ENCODE peak calls at places on chromosomes 5 and 9, in four cellular contexts. E, N, O and A are unnamed samples.
A peak's percentile ranks its signal among the peaks of the same experiment; 100 is the strongest.

GRCh38 chr5:78318337-78318736 is 23.8 kb upstream of the AP3B1 start:
- DNase-seq in E (no peak), O (no peak), N (no peak), A (no peak)

GRCh38 chr9:33320568-33321261 is 30.4 kb downstream of the NFX1 start:
- DNase-seq in N (no peak), E (no peak), O (no peak), A (no peak)

GRCh38 chr5:119275873-119276214 is 80.0 kb upstream of the TNFAIP8 start:
- DNase-seq in N (peak; percentile 75), E (no peak), O (no peak), A (no peak)

GRCh38 chr9:20805766-20806165 is 121.7 kb downstream of the FOCAD start:
- DNase-seq in N (no peak), O (no peak), E (no peak), A (no peak)

GRCh38 chr5:59725393-59725768 is 168.1 kb downstream of the PDE4D start:
- DNase-seq in O (no peak), N (no peak), E (no peak), A (no peak)

GRCh38 chr5:10586008-10586407 is 22.1 kb downstream of the ANKRD33B start:
- DNase-seq in O (no peak), E (no peak), N (no peak), A (no peak)

GRCh38 chr5:140855772-140856674 is at the start of gene PCDHA10:
- DNase-seq in N (no peak), E (no peak), O (no peak), A (no peak)

GRCh38 chr5:39109616-39110015 is 35.4 kb upstream of the RICTOR start:
- DNase-seq in N (no peak), O (no peak), E (no peak), A (no peak)

GRCh38 chr5:9715891-9716335 is 85.8 kb upstream of the TAS2R1 start:
- DNase-seq in N (no peak), O (no peak), E (no peak), A (no peak)

GRCh38 chr5:149421834-149422233 is 42.7 kb upstream of the IL17B start:
- DNase-seq in E (no peak), N (no peak), O (no peak), A (no peak)
- TF ChIP-seq SPI1 in E (no peak), N (no peak), O (no peak), A (no peak)

DNA sequence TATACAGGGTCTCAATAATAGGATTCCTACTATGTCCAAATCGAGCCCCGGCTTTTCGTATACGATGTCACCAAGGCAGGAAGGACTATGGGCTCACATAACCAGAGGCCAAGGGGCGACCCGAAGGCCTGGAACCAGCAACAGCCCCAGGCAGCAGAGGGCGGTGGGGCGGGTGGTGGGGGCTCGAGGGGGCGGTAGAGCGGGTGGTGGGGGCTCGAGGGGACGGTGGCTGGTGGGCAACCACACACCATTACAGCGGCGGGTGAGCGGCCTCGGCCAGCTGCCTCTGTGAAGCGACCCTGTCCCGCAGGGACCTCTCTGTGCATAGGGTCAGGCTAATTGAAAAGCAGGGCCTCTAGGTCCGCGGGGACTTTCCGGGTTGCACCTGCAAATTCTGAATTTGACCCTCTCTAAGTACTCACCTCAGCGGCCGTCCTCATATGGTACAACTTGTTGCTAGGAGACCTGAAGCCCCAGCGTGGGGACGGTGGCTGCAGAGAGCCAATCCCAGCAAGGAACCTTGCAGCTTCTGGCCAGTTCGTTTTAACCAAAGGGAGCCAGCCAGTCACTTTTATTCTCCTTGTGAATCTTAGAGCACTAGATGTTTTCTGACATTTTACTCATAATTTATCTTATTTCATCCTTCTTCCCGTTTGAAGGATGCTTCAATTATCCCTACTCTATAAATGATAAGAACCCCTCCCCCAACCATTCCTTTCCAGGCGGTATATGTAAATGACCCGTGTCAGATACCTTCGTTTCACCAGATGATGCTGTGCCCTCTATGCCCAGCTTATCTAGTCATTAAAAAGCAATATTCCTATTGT is at the start of gene NME5:
- DNase-seq in E (peak; percentile 56), O (no peak), N (peak; percentile 5), A (peak; percentile 16)
- TF ChIP-seq SPI1 in E (no peak), O (no peak), N (no peak), A (no peak)

GRCh38 chr9:136022731-136023400 is 61.7 kb upstream of the UBAC1 start:
- DNase-seq in N (no peak), E (no peak), O (no peak), A (no peak)

GRCh38 chr9:136020671-136021070 is 59.5 kb upstream of the UBAC1 start:
- DNase-seq in O (no peak), E (no peak), N (no peak), A (no peak)

GRCh38 chr9:136021891-136022681 is 60.9 kb upstream of the UBAC1 start:
- DNase-seq in E (no peak), N (no peak), O (no peak), A (no peak)

GRCh38 chr9:136020206-136020605 is 59.0 kb upstream of the UBAC1 start:
- DNase-seq in E (no peak), N (no peak), O (no peak), A (no peak)

GRCh38 chr9:136021171-136021890 is 60.2 kb upstream of the UBAC1 start:
- DNase-seq in N (no peak), E (no peak), O (no peak), A (no peak)
- TF ChIP-seq SPI1 in N (no peak), E (no peak), O (no peak), A (no peak)

DNA sequence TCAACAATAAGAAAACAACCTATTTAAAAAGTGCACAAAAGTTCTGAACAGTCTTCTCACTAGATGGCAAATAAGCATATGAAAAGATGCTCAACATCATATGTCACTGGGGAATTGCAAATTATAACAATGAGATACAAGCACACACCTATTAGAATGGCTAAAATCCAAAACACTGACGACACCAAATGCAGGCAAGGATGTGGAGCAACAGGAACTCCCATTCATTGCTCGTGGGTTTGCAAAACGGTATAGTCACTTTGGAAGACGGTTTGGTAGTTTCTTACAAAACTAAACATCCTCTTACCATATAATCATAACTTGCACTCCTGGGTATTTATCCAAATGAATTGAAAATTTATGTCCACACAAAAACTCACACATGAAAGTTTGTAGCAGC is 100.9 kb upstream of the TBC1D2 start:
- DNase-seq in O (no peak), N (no peak), E (no peak), A (no peak)
- TF ChIP-seq SPI1 in O (no peak), N (no peak), E (no peak), A (no peak)

GRCh38 chr5:169742773-169743296 is 105.8 kb downstream of the DOCK2 start:
- DNase-seq in E (no peak), O (no peak), N (no peak), A (no peak)

GRCh38 chr5:169746147-169746694 is 109.1 kb downstream of the DOCK2 start:
- DNase-seq in N (peak; percentile 34), E (no peak), O (no peak), A (peak; percentile 89)

GRCh38 chr5:169748189-169748588 is 111.1 kb downstream of the DOCK2 start:
- DNase-seq in O (no peak), E (no peak), N (no peak), A (no peak)

GRCh38 chr5:169744336-169744735 is 107.3 kb downstream of the DOCK2 start:
- DNase-seq in N (no peak), O (no peak), E (no peak), A (no peak)

DNA sequence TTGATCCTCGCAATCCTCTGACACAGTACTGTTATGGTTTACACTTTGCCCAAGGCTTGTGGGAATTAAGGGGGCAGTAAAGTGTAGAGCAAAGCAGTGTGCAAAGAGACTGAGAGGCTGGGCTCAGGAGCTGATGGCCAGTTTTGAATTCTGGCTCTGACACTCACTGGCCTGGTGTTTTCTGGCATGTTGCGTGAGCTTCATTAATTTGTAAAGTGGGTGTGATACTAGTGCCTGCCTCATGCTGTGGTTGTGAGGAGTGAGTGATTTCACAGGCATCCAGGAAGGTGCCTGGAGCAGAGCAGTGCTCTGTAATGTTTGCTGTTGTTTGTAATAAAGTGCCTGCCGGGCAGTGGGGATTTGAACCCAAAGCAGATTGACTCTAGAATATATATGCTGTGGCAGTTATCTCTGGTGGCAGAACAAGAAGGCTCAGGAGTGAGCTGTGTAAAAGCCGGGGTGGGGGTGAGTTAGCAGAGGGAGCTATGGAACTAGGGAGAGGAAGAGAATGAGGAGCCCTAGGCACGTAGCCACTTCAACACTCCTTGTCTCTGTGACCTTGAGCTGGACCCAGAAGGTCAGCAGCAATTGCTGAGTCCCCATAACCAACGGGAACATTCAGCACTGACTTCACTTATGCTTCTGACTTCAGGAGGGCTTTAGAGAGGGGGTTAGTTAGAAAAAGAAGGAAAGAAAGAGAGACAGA is 108.5 kb downstream of the DOCK2 start:
- DNase-seq in O (no peak), N (no peak), E (no peak), A (peak; percentile 24)
- TF ChIP-seq SPI1 in O (no peak), N (no peak), E (no peak), A (no peak)

GRCh38 chr9:36664806-36665205 is 92.1 kb downstream of the MELK start:
- DNase-seq in E (no peak), N (no peak), O (no peak), A (no peak)

GRCh38 chr9:36665387-36665786 is 92.7 kb downstream of the MELK start:
- DNase-seq in N (no peak), E (no peak), O (no peak), A (no peak)

GRCh38 chr9:36656842-36657241 is 84.1 kb downstream of the MELK start:
- DNase-seq in E (no peak), O (no peak), N (no peak), A (no peak)

DNA sequence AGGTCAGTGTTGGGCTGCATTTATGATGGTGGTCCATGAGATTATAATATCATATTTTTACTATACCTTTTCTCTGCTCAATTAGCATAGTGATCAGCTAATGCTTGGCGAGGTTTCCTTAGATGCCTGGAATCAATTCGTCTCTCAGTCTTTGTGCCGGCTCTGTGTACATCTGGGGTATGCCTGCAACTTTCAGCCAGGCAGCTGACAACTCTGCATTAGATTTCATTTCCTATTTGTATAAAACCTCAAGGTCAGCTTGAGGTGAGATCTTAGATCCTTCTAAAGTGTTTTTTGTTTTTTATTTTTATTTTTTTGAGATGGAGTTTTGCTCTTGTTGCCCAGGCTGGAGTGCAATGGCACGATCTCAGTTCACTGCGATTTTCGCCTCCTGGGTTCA is 86.8 kb downstream of the MELK start:
- DNase-seq in N (no peak), O (no peak), E (no peak), A (no peak)
- TF ChIP-seq SPI1 in N (no peak), O (no peak), E (peak; percentile 77), A (no peak)